ENCODE peak calls at places on chromosomes 2 and 18, in seven cellular contexts. A, Z, G, D, Q, I and P are unnamed samples.

GRCh38 chr2:155975734-155976133 is 356.8 kb downstream of the NR4A2 start:
- DNase-seq in I (no peak), D (no peak), A (no peak), G (no peak), Q (no peak), Z (no peak), P (no peak)

GRCh38 chr18:8685141-8685913 is 20.0 kb upstream of the MTCL1 start:
- DNase-seq in A (peak; percentile 85), I (no peak), Z (peak; percentile 25), G (no peak), Q (no peak), D (no peak), P (no peak)

GRCh38 chr2:47076586-47077441 is 78.3 kb downstream of the STPG4 start:
- DNase-seq in Z (peak; percentile 99), G (no peak), D (peak; percentile 97), I (no peak), A (peak; percentile 77), Q (no peak), P (no peak)

GRCh38 chr18:46412831-46413371 is 244.1 kb downstream of the LOXHD1 start:
- DNase-seq in Q (no peak), G (no peak), A (no peak), Z (no peak), I (no peak), D (no peak), P (no peak)

GRCh38 chr2:160472839-160473251 is 20.8 kb downstream of the RBMS1 start:
- DNase-seq in D (no peak), G (no peak), I (peak; percentile 99), Q (peak; percentile 53), A (no peak), Z (peak; percentile 24), P (no peak)

GRCh38 chr2:227079726-227080125 is 84.3 kb downstream of the COL4A4 start:
- DNase-seq in D (no peak), A (no peak), Z (no peak), G (no peak), Q (no peak), I (no peak), P (no peak)

GRCh38 chr2:66729391-66729790 is 294.5 kb downstream of the MEIS1 start:
- DNase-seq in G (no peak), Z (no peak), D (no peak), I (no peak), Q (no peak), A (no peak), P (no peak)

GRCh38 chr2:50529600-50530218 is 502.2 kb downstream of the NRXN1 start:
- DNase-seq in I (peak; percentile 6), Q (peak; percentile 57), D (no peak), G (no peak), Z (peak; percentile 8), A (peak; percentile 68), P (no peak)

GRCh38 chr18:73766915-73767314 is 380.7 kb downstream of the FBXO15 start:
- DNase-seq in G (no peak), A (no peak), D (no peak), Q (no peak), Z (no peak), I (no peak), P (no peak)

GRCh38 chr2:70966681-70967080 is 11.7 kb upstream of the ANKRD53 start:
- DNase-seq in Q (no peak), I (no peak), A (no peak), G (no peak), Z (no peak), D (no peak), P (no peak)

GRCh38 chr2:238103465-238104070 is 3.4 kb downstream of the ESPNL start:
- DNase-seq in I (no peak), D (no peak), G (no peak), Q (no peak), A (no peak), Z (no peak), P (no peak)

GRCh38 chr2:150806336-150806735 is 318.9 kb upstream of the RND3 start:
- DNase-seq in Z (no peak), Q (no peak), G (no peak), I (no peak), D (no peak), A (no peak), P (no peak)

GRCh38 chr18:79476031-79476917 is 80.5 kb downstream of the NFATC1 start:
- DNase-seq in A (peak; percentile 18), G (no peak), D (no peak), Q (no peak), Z (no peak), I (no peak), P (peak; percentile 58)

GRCh38 chr2:42359894-42360483 is 1.0 kb downstream of the COX7A2L start:
- DNase-seq in D (no peak), A (peak; percentile 41), Z (no peak), G (no peak), Q (no peak), I (no peak), P (no peak)

GRCh38 chr18:34697891-34698290 is 12.2 kb upstream of the DTNA start:
- DNase-seq in Q (no peak), I (no peak), A (peak; percentile 68), G (no peak), Z (no peak), D (no peak), P (no peak)

GRCh38 chr2:52473526-52473925 is 1294.1 kb upstream of the CHAC2 start:
- DNase-seq in Z (no peak), D (no peak), I (no peak), Q (no peak), A (no peak), G (no peak), P (no peak)

GRCh38 chr18:25898965-25899364 is 191.4 kb downstream of the SS18 start:
- DNase-seq in I (no peak), D (no peak), Q (no peak), Z (no peak), G (no peak), A (no peak), P (no peak)

GRCh38 chr2:166314022-166314759 is 61.6 kb downstream of the SCN9A start:
- DNase-seq in G (no peak), I (no peak), A (peak; percentile 48), Z (peak; percentile 12), D (no peak), Q (no peak), P (no peak)

GRCh38 chr18:31213641-31214040 is 51.0 kb upstream of the DSC1 start:
- DNase-seq in D (no peak), I (no peak), A (no peak), Z (no peak), G (no peak), Q (no peak), P (no peak)